ENCODE peak calls at places on chromosomes 5 and 9, in ten cellular contexts. One of them, this sample, is unnamed. For H3K36me3 and H3K4me1, the result is how much of the 10 kb centered on the place peaks cover.

GRCh38 chr9:127903557-127904475 is 4.4 kb upstream of the ST6GALNAC6 start:
- DNase-seq in IMR-90: no peak
- DNase-seq in heart left ventricle: peak
- DNase-seq in gastrocnemius medialis: no peak
- DNase-seq in stomach: peak
- DNase-seq in sigmoid colon: peak
- DNase-seq in tibial nerve: peak
- DNase-seq in ovary: peak
- DNase-seq in Peyer's patch: peak
- DNase-seq in esophagus squamous epithelium: no peak
- DNase-seq in this sample: no peak

GRCh38 chr5:8216921-8217320 is 348.0 kb downstream of the MTRR start:
- DNase-seq in Peyer's patch: no peak
- DNase-seq in heart left ventricle: no peak
- DNase-seq in tibial nerve: no peak
- DNase-seq in stomach: no peak
- DNase-seq in ovary: no peak
- DNase-seq in IMR-90: no peak
- DNase-seq in esophagus squamous epithelium: no peak
- DNase-seq in gastrocnemius medialis: no peak
- DNase-seq in sigmoid colon: no peak
- DNase-seq in this sample: no peak

GRCh38 chr5:167105951-167106350 is 1185.5 kb upstream of the WWC1 start:
- DNase-seq in tibial nerve: no peak
- DNase-seq in IMR-90: no peak
- DNase-seq in heart left ventricle: no peak
- DNase-seq in esophagus squamous epithelium: no peak
- DNase-seq in ovary: no peak
- DNase-seq in sigmoid colon: no peak
- DNase-seq in gastrocnemius medialis: no peak
- DNase-seq in stomach: no peak
- DNase-seq in Peyer's patch: no peak
- DNase-seq in this sample: no peak

GRCh38 chr5:87116821-87117512 is 150.7 kb upstream of the RASA1 start:
- DNase-seq in gastrocnemius medialis: no peak
- DNase-seq in ovary: no peak
- DNase-seq in IMR-90: peak
- DNase-seq in tibial nerve: no peak
- DNase-seq in esophagus squamous epithelium: no peak
- DNase-seq in heart left ventricle: no peak
- DNase-seq in sigmoid colon: no peak
- DNase-seq in Peyer's patch: no peak
- DNase-seq in stomach: no peak
- DNase-seq in this sample: no peak

GRCh38 chr9:36844961-36845360 is 189.1 kb downstream of the PAX5 start:
- DNase-seq in tibial nerve: no peak
- DNase-seq in heart left ventricle: no peak
- DNase-seq in esophagus squamous epithelium: no peak
- DNase-seq in gastrocnemius medialis: no peak
- DNase-seq in ovary: no peak
- DNase-seq in IMR-90: no peak
- DNase-seq in Peyer's patch: no peak
- DNase-seq in sigmoid colon: no peak
- DNase-seq in stomach: no peak
- DNase-seq in this sample: no peak

GRCh38 chr5:1731091-1731639 is 68.5 kb downstream of the MRPL36 start:
- DNase-seq in stomach: no peak
- DNase-seq in ovary: no peak
- DNase-seq in esophagus squamous epithelium: no peak
- DNase-seq in heart left ventricle: no peak
- DNase-seq in gastrocnemius medialis: no peak
- DNase-seq in sigmoid colon: peak
- DNase-seq in Peyer's patch: no peak
- DNase-seq in tibial nerve: no peak
- DNase-seq in IMR-90: no peak
- DNase-seq in this sample: no peak

GRCh38 chr5:123809594-123810172 is 297.7 kb downstream of the CSNK1G3 start:
- DNase-seq in ovary: no peak
- DNase-seq in IMR-90: no peak
- DNase-seq in heart left ventricle: no peak
- DNase-seq in sigmoid colon: no peak
- DNase-seq in stomach: no peak
- DNase-seq in tibial nerve: no peak
- DNase-seq in gastrocnemius medialis: no peak
- DNase-seq in esophagus squamous epithelium: no peak
- DNase-seq in Peyer's patch: no peak
- DNase-seq in this sample: no peak

GRCh38 chr9:117334101-117334500 is 80.8 kb downstream of the ASTN2 start:
- DNase-seq in IMR-90: no peak
- DNase-seq in tibial nerve: no peak
- DNase-seq in Peyer's patch: no peak
- DNase-seq in sigmoid colon: no peak
- DNase-seq in esophagus squamous epithelium: no peak
- DNase-seq in stomach: no peak
- DNase-seq in ovary: no peak
- DNase-seq in gastrocnemius medialis: no peak
- DNase-seq in heart left ventricle: no peak
- DNase-seq in this sample: no peak

GRCh38 chr5:96699186-96699820 is 37.1 kb downstream of the CAST start:
- DNase-seq in sigmoid colon: no peak
- DNase-seq in gastrocnemius medialis: no peak
- DNase-seq in Peyer's patch: no peak
- DNase-seq in heart left ventricle: no peak
- DNase-seq in IMR-90: peak
- DNase-seq in esophagus squamous epithelium: no peak
- DNase-seq in ovary: no peak
- DNase-seq in stomach: no peak
- DNase-seq in tibial nerve: no peak
- DNase-seq in this sample: no peak

GRCh38 chr9:12813960-12814876 is 39.4 kb downstream of the LURAP1L start:
- DNase-seq in esophagus squamous epithelium: no peak
- DNase-seq in IMR-90: peak
- DNase-seq in heart left ventricle: peak
- DNase-seq in sigmoid colon: peak
- DNase-seq in Peyer's patch: peak
- DNase-seq in ovary: peak
- DNase-seq in gastrocnemius medialis: peak
- DNase-seq in stomach: peak
- DNase-seq in tibial nerve: peak
- DNase-seq in this sample: peak

GRCh38 chr5:112604741-112605390 is 132.8 kb upstream of the APC start:
- DNase-seq in gastrocnemius medialis: no peak
- DNase-seq in tibial nerve: no peak
- DNase-seq in stomach: no peak
- DNase-seq in Peyer's patch: peak
- DNase-seq in ovary: no peak
- DNase-seq in esophagus squamous epithelium: no peak
- DNase-seq in sigmoid colon: no peak
- DNase-seq in IMR-90: no peak
- DNase-seq in heart left ventricle: no peak
- DNase-seq in this sample: no peak

GRCh38 chr5:140251527-140251973 is 51.4 kb downstream of the PFDN1 start:
- DNase-seq in esophagus squamous epithelium: no peak
- DNase-seq in tibial nerve: no peak
- DNase-seq in stomach: no peak
- DNase-seq in Peyer's patch: no peak
- DNase-seq in ovary: no peak
- DNase-seq in sigmoid colon: no peak
- DNase-seq in IMR-90: peak
- DNase-seq in gastrocnemius medialis: no peak
- DNase-seq in heart left ventricle: no peak
- DNase-seq in this sample: no peak

GRCh38 chr9:135030711-135031245 is 56.7 kb upstream of the OLFM1 start:
- DNase-seq in esophagus squamous epithelium: no peak
- DNase-seq in IMR-90: no peak
- DNase-seq in gastrocnemius medialis: no peak
- DNase-seq in sigmoid colon: no peak
- DNase-seq in stomach: no peak
- DNase-seq in ovary: no peak
- DNase-seq in tibial nerve: no peak
- DNase-seq in Peyer's patch: no peak
- DNase-seq in heart left ventricle: no peak
- DNase-seq in this sample: no peak

GRCh38 chr5:132471006-132471907 is 19.3 kb downstream of the IRF1 start:
- DNase-seq in heart left ventricle: no peak
- DNase-seq in stomach: peak
- DNase-seq in Peyer's patch: peak
- DNase-seq in esophagus squamous epithelium: no peak
- DNase-seq in tibial nerve: no peak
- DNase-seq in IMR-90: no peak
- DNase-seq in sigmoid colon: peak
- DNase-seq in gastrocnemius medialis: no peak
- DNase-seq in ovary: no peak
- DNase-seq in this sample: no peak
- H3K36me3 ChIP-seq in heart left ventricle: under half
- H3K36me3 ChIP-seq in stomach: under half
- H3K36me3 ChIP-seq in Peyer's patch: under half
- H3K36me3 ChIP-seq in esophagus squamous epithelium: under half
- H3K36me3 ChIP-seq in tibial nerve: under half
- H3K36me3 ChIP-seq in IMR-90: under half
- H3K36me3 ChIP-seq in sigmoid colon: under half
- H3K36me3 ChIP-seq in gastrocnemius medialis: under half
- H3K36me3 ChIP-seq in ovary: under half
- H3K36me3 ChIP-seq in this sample: under half

DNA sequence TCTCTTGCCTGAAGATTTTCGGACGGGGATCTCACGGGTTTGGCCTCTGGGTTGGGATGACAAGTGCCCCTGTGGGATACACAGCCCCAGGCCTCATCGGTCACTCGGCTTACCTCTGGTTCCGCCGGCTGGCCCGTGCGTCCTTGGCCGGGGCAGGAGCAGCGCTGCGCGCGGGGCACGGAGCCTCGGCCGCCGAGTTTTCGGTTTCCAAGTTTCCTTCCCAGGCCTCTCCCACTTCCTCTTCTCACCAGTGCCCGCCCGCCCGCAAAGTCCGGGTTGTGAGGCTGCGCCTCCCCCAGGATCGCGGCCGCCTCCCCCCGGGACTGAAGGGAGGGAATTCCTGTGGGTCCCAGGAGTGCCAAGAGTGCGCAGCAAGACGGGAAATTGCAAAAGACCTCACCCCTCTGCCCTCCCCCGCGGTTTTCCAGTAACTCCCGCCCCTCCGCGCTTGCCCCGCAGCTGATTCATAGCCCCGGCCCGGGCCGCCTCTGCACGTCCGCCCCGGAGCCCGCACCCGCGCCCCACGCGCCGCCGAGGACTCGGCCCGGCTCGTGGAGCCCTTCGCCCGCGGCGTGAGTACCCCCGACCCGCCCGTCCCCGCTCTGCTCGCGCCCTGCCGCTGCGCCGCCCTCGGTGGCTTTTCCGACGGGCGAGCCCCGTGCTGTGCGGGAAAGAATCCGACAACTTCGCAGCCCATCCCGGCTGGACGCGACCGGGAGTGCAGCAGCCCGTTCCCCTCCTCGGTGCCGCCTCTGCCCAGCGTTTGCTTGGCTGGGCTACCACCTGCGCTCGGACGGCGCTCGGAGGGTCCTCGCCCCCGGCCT is at the start of gene OSMR:
- DNase-seq in ovary: peak
- DNase-seq in IMR-90: peak
- DNase-seq in Peyer's patch: peak
- DNase-seq in stomach: peak
- DNase-seq in esophagus squamous epithelium: peak
- DNase-seq in sigmoid colon: peak
- DNase-seq in tibial nerve: peak
- DNase-seq in heart left ventricle: peak
- DNase-seq in gastrocnemius medialis: peak
- DNase-seq in this sample: peak
- TF ChIP-seq POLR2A in ovary: peak
- TF ChIP-seq POLR2A in IMR-90: peak
- TF ChIP-seq POLR2A in Peyer's patch: no peak
- TF ChIP-seq POLR2A in stomach: peak
- TF ChIP-seq POLR2A in esophagus squamous epithelium: peak
- TF ChIP-seq POLR2A in sigmoid colon: peak
- TF ChIP-seq POLR2A in tibial nerve: peak
- TF ChIP-seq POLR2A in heart left ventricle: no peak
- TF ChIP-seq POLR2A in gastrocnemius medialis: peak
- TF ChIP-seq POLR2A in this sample: peak

DNA sequence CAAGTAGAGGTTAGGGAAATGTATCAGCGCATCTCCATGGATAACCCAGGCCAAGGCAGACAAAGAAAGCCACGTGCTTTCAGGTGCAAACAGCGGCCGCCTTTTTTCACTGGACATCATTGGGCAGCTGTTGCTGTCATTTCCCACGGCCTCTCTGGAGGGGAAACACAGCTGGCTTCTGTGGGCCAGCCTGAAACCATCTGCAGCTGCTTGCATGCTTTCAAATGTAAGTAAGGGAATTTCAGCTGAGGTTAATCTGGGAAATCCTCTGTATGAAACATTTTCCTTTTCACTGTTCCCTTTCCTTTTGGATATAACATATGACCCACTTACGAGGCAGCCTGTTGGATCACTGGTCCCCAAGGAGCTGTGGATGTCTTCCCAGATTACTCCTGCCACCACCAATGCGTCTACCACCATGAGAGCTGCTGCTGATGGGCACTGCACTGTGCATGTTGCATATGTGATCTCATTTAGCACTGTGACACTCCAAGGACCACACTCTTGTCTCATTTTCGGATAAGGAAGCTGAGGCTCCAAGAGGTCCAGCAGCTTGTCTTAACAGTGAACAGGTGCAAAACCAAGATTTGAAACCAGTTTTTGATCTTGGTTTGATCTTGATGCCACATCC is 106.3 kb downstream of the C9orf152 start:
- DNase-seq in ovary: no peak
- DNase-seq in heart left ventricle: peak
- DNase-seq in Peyer's patch: no peak
- DNase-seq in gastrocnemius medialis: no peak
- DNase-seq in stomach: no peak
- DNase-seq in IMR-90: peak
- DNase-seq in sigmoid colon: no peak
- DNase-seq in tibial nerve: no peak
- DNase-seq in esophagus squamous epithelium: no peak
- DNase-seq in this sample: no peak
- H3K4me1 ChIP-seq in ovary: under half
- H3K4me1 ChIP-seq in heart left ventricle: half or more
- H3K4me1 ChIP-seq in Peyer's patch: under half
- H3K4me1 ChIP-seq in gastrocnemius medialis: under half
- H3K4me1 ChIP-seq in stomach: under half
- H3K4me1 ChIP-seq in IMR-90: under half
- H3K4me1 ChIP-seq in sigmoid colon: under half
- H3K4me1 ChIP-seq in tibial nerve: under half
- H3K4me1 ChIP-seq in esophagus squamous epithelium: under half
- H3K4me1 ChIP-seq in this sample: under half

GRCh38 chr5:134153241-134153640 is 23.5 kb downstream of the SKP1 start:
- DNase-seq in esophagus squamous epithelium: no peak
- DNase-seq in heart left ventricle: no peak
- DNase-seq in tibial nerve: no peak
- DNase-seq in stomach: no peak
- DNase-seq in gastrocnemius medialis: no peak
- DNase-seq in IMR-90: no peak
- DNase-seq in ovary: no peak
- DNase-seq in sigmoid colon: no peak
- DNase-seq in Peyer's patch: no peak
- DNase-seq in this sample: no peak
- H3K36me3 ChIP-seq in esophagus squamous epithelium: under half
- H3K36me3 ChIP-seq in heart left ventricle: half or more
- H3K36me3 ChIP-seq in tibial nerve: under half
- H3K36me3 ChIP-seq in stomach: half or more
- H3K36me3 ChIP-seq in gastrocnemius medialis: under half
- H3K36me3 ChIP-seq in IMR-90: under half
- H3K36me3 ChIP-seq in ovary: under half
- H3K36me3 ChIP-seq in sigmoid colon: half or more
- H3K36me3 ChIP-seq in Peyer's patch: half or more
- H3K36me3 ChIP-seq in this sample: under half

This sample was measured in breast epithelium.